ENCODE peak calls at places on chromosome 9, in six cellular contexts. E, M, O, U, T and R are unnamed samples.

GRCh38 chr9:132627120-132627519 is 42.7 kb downstream of the DDX31 start:
- DNase-seq in O (no peak), T (no peak), M (no peak), E (no peak), U (no peak), R (no peak)

GRCh38 chr9:116482740-116483139 is 204.4 kb upstream of the TRIM32 start:
- DNase-seq in E (no peak), U (no peak), M (no peak), T (no peak), O (no peak), R (no peak)

GRCh38 chr9:111052831-111053230 is 14.6 kb upstream of the LPAR1 start:
- DNase-seq in U (no peak), E (no peak), O (no peak), T (no peak), M (no peak), R (no peak)

GRCh38 chr9:89606567-89607311 is 1.9 kb downstream of the GADD45G start:
- DNase-seq in M (peak; percentile 45), E (peak; percentile 87), T (peak; percentile 70), U (peak; percentile 86), O (no peak), R (peak; percentile 70)

GRCh38 chr9:69590241-69590640 is 81.9 kb downstream of the APBA1 start:
- DNase-seq in M (no peak), T (no peak), U (no peak), E (no peak), O (no peak), R (no peak)

GRCh38 chr9:133472277-133472645 is 6.6 kb downstream of the SLC2A6 start:
- DNase-seq in U (no peak), E (no peak), T (no peak), M (no peak), O (no peak), R (no peak)

GRCh38 chr9:137161558-137162483 is 8.0 kb downstream of the LRRC26 start:
- DNase-seq in O (no peak), M (no peak), U (no peak), E (no peak), T (no peak), R (no peak)

GRCh38 chr9:2024888-2025781 is 10.0 kb downstream of the SMARCA2 start:
- DNase-seq in O (no peak), E (no peak), U (no peak), M (no peak), T (peak; percentile 30), R (no peak)

GRCh38 chr9:135919318-135919717 is 12.0 kb upstream of the CAMSAP1 start:
- DNase-seq in E (peak; percentile 42), U (no peak), O (no peak), T (no peak), M (no peak), R (no peak)

GRCh38 chr9:129595903-129596540 is 24.9 kb downstream of the C9orf50 start:
- DNase-seq in T (no peak), E (no peak), M (no peak), O (no peak), U (no peak), R (no peak)

GRCh38 chr9:111804636-111805035 is 9.9 kb upstream of the SHOC1 start:
- DNase-seq in E (no peak), T (no peak), M (no peak), U (no peak), O (no peak), R (no peak)

GRCh38 chr9:122779181-122779580 is 9.6 kb upstream of the OR5C1 start:
- DNase-seq in T (no peak), M (no peak), O (no peak), E (no peak), U (no peak), R (no peak)

GRCh38 chr9:90827181-90827866 is 25.7 kb downstream of the SYK start:
- DNase-seq in T (no peak), O (no peak), M (no peak), U (no peak), E (no peak), R (no peak)

GRCh38 chr9:128027166-128027539 is 40.0 kb downstream of the NAIF1 start:
- DNase-seq in E (no peak), T (no peak), M (no peak), U (no peak), O (no peak), R (no peak)

GRCh38 chr9:96680812-96681499 is 25.8 kb upstream of the PRXL2C start:
- DNase-seq in T (no peak), U (no peak), E (no peak), O (no peak), M (no peak), R (no peak)

GRCh38 chr9:81902191-81902590 is 26.0 kb upstream of the SPATA31D4 start:
- DNase-seq in T (no peak), U (no peak), O (no peak), E (no peak), M (no peak), R (no peak)

GRCh38 chr9:120876842-120877240 is at the start of gene PHF19:
- DNase-seq in U (no peak), T (no peak), E (no peak), O (peak; percentile 55), M (peak; percentile 59), R (peak; percentile 93)

GRCh38 chr9:100639851-100640250 is 62.0 kb downstream of the CAVIN4 start:
- DNase-seq in T (no peak), U (no peak), M (no peak), O (no peak), E (no peak), R (no peak)

GRCh38 chr9:89154651-89155336 is 23.8 kb downstream of the SHC3 start:
- DNase-seq in E (no peak), M (no peak), O (no peak), U (no peak), T (no peak), R (peak; percentile 65)

GRCh38 chr9:123424131-123424530 is 68.1 kb downstream of the CRB2 start:
- DNase-seq in M (no peak), T (no peak), U (no peak), E (peak; percentile 40), O (no peak), R (no peak)

GRCh38 chr9:25677301-25678146 is 720 bp downstream of the TUSC1 start:
- DNase-seq in M (peak; percentile 89), E (peak; percentile 97), U (peak; percentile 93), T (peak; percentile 81), O (peak; percentile 7), R (peak; percentile 79)

GRCh38 chr9:22064957-22065356 is 55.9 kb upstream of the CDKN2B start:
- DNase-seq in T (no peak), M (no peak), U (no peak), E (no peak), O (no peak), R (no peak)

GRCh38 chr9:100472725-100473261 is at the start of gene TMEFF1:
- DNase-seq in O (peak; percentile 68), U (peak; percentile 61), M (no peak), E (no peak), T (no peak), R (peak; percentile 90)

GRCh38 chr9:28782630-28783029 is 1209.3 kb upstream of the C9orf72 start:
- DNase-seq in M (no peak), O (no peak), T (no peak), E (no peak), U (no peak), R (no peak)

GRCh38 chr9:82829818-82830217 is 233.1 kb downstream of the RASEF start:
- DNase-seq in E (no peak), O (no peak), U (no peak), T (no peak), M (no peak), R (no peak)

GRCh38 chr9:136409557-136410455 is 608 bp downstream of the ENTR1 start:
- DNase-seq in T (peak; percentile 32), E (peak; percentile 90), U (peak; percentile 43), M (no peak), O (peak; percentile 56), R (peak; percentile 58)

GRCh38 chr9:85900504-85901201 is 40.3 kb upstream of the NAA35 start:
- DNase-seq in T (no peak), O (no peak), E (no peak), U (peak; percentile 19), M (no peak), R (peak; percentile 31)

DNA sequence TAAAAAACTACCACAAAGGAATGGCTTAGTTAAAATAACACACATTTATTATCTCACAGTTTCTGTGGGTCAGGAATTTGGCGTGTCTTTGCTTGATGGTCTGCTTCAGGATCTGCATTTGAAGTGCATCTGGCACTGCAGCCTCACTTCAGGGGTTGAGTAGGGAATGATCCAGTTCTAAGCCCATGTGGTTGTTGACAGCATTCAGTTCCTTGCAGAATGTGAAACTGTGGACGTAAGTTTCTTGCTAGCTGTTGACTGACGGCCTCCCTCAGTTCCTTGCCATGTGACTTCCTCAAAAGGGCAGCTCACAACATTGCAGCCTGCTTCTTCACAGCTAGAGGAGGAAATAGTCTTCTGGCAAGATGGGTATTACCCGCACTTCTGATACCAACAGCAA is 2.1 kb upstream of the OGN start:
- DNase-seq in E (no peak), M (no peak), O (no peak), U (peak; percentile 7), T (no peak), R (no peak)
- TF ChIP-seq POLR2A in E (no peak), M (no peak), O (no peak), U (no peak), T (no peak), R (no peak)

DNA sequence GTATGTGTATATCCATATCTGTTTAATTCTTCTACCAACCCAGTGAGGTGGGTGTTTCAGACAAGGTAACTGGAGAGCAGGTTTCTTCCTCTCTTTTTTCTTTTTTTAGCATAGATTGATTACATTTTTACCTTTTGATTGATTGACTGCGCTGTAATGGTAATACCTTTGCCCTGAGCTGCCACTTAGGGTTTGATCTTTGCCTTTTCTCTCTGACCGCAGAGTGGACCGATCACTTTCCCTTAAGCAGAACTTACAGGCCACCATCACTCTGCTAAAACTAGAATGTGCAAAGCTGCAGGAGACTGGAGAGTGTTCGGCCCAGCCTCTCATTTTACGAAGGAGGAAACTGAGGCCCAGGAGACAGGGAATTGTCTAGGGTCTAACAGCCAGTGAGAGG is 38.0 kb downstream of the RCL1 start:
- DNase-seq in O (no peak), M (no peak), T (no peak), U (no peak), E (no peak), R (no peak)
- TF ChIP-seq POLR2A in O (no peak), M (no peak), T (no peak), U (no peak), E (no peak), R (no peak)

DNA sequence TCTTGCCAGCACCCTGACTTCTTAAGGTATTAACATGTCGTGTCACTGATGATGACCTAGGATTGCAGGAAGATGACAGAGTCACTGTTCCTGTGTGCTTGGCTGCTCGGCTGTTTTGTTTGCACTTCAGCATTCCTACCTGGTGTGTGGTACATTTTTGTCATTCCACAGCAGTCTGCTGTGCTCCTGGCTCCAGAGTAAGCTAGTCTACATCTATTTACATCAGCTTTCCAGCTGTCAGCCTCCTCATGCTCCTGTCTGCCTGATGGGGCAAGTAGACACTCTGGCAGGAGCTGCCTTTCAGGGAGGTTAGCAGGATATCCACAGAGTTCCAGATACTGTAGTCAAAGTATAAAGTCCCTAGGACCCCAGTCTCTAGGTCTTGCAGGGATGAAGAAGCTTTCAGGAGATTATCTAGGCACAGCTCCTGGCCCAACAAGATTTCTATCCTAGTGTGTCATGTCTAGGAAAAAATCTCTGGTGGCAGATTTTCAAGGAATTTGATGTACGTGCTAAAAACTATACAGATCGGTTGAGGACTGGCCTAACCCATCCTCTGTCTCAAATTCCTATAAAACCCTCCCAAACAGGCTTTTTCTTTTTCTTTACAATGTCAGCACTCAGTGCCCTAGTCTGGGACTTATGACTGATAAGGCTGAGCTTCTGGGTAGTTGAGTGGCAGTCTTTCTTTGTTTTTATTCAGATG is 28.5 kb downstream of the RUSC2 start:
- DNase-seq in T (peak; percentile 89), M (no peak), E (no peak), O (no peak), U (peak; percentile 56), R (peak; percentile 36)
- TF ChIP-seq POLR2A in T (no peak), M (no peak), E (no peak), O (no peak), U (peak; percentile 40), R (no peak)

GRCh38 chr9:92671323-92671722 is 1.4 kb upstream of the IPPK start:
- DNase-seq in T (no peak), U (peak; percentile 45), O (no peak), M (peak; percentile 51), E (peak; percentile 90), R (peak; percentile 63)
- TF ChIP-seq POLR2A in T (no peak), U (no peak), O (no peak), M (no peak), E (no peak), R (no peak)